ENCODE peak calls at places on chromosomes 2 and 18, in five cellular contexts. One of them, this sample, is unnamed. For H3K36me3, the result is how much of the 10 kb centered on the place peaks cover.

GRCh38 chr2:60172801-60173200 is 380.7 kb downstream of the BCL11A start:
- DNase-seq in transverse colon: no peak
- DNase-seq in stomach: no peak
- DNase-seq in thyroid gland: no peak
- DNase-seq in HCT116: no peak
- DNase-seq in this sample: no peak

GRCh38 chr2:216789088-216789487 is 70.8 kb downstream of the TNP1 start:
- DNase-seq in transverse colon: no peak
- DNase-seq in stomach: no peak
- DNase-seq in thyroid gland: no peak
- DNase-seq in HCT116: no peak
- DNase-seq in this sample: no peak

GRCh38 chr2:240640939-240641338 is 15.7 kb downstream of the GPR35 start:
- DNase-seq in transverse colon: peak
- DNase-seq in stomach: peak
- DNase-seq in thyroid gland: peak
- DNase-seq in HCT116: peak
- DNase-seq in this sample: peak

GRCh38 chr2:127422631-127423475 is 4.6 kb downstream of the PROC start:
- DNase-seq in transverse colon: peak
- DNase-seq in stomach: peak
- DNase-seq in thyroid gland: peak
- DNase-seq in HCT116: no peak
- DNase-seq in this sample: no peak

GRCh38 chr18:25076980-25077780 is 274.8 kb downstream of the ZNF521 start:
- DNase-seq in transverse colon: no peak
- DNase-seq in stomach: no peak
- DNase-seq in thyroid gland: no peak
- DNase-seq in HCT116: no peak
- DNase-seq in this sample: no peak

GRCh38 chr2:182548031-182548950 is 121.5 kb upstream of the PDE1A start:
- DNase-seq in transverse colon: no peak
- DNase-seq in stomach: no peak
- DNase-seq in thyroid gland: no peak
- DNase-seq in HCT116: no peak
- DNase-seq in this sample: no peak

GRCh38 chr18:13608791-13609552 is 117.4 kb downstream of the FAM210A start:
- DNase-seq in transverse colon: no peak
- DNase-seq in stomach: no peak
- DNase-seq in thyroid gland: peak
- DNase-seq in HCT116: no peak
- DNase-seq in this sample: no peak

GRCh38 chr2:128091691-128092050 is 671 bp downstream of the UGGT1 start:
- DNase-seq in transverse colon: peak
- DNase-seq in stomach: no peak
- DNase-seq in thyroid gland: no peak
- DNase-seq in HCT116: no peak
- DNase-seq in this sample: no peak

GRCh38 chr2:190879474-190880373 is 897 bp upstream of the GLS start:
- DNase-seq in transverse colon: no peak
- DNase-seq in stomach: no peak
- DNase-seq in thyroid gland: no peak
- DNase-seq in HCT116: no peak
- DNase-seq in this sample: peak

GRCh38 chr18:63963610-63964256 is 6.1 kb upstream of the SERPINB8 start:
- DNase-seq in transverse colon: peak
- DNase-seq in stomach: peak
- DNase-seq in thyroid gland: peak
- DNase-seq in HCT116: peak
- DNase-seq in this sample: peak

GRCh38 chr18:68735498-68736343 is 20.8 kb upstream of the TMX3 start:
- DNase-seq in transverse colon: no peak
- DNase-seq in stomach: no peak
- DNase-seq in thyroid gland: no peak
- DNase-seq in HCT116: peak
- DNase-seq in this sample: no peak

DNA sequence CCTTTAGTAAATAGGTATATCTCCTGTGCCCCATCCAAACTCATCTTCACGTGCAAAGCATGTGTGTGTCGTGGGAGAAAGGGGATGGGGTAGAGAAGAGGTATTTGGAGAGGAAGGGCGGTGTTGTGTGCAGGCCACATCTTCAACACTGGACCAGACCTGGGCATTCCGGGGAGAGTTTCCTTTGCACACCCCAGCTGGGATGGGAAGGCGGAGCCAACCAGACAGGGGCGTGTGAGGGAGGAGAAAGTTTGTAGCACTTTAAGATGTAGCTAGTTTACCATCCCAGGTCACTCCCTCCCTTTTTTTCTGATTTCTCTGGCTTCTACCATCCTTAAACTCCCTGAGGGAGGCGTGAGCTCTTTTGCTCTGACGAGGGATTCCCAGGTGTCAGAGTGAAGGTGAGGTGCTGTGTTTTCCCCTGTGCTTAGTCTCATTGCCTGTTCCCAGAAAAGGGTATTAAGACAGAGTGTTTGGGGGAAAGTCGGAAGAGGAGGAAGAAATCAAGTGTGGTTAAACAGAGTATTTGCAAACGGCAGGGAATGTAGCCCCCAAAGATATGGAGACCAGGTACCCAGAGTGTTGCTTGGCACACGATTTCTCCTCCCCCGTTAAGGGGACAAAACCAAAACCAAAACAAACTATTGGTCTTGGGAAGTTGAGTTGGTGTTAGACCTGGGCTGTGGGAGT is 1.6 kb downstream of the SETBP1 start:
- DNase-seq in transverse colon: peak
- DNase-seq in stomach: no peak
- DNase-seq in thyroid gland: no peak
- DNase-seq in HCT116: no peak
- DNase-seq in this sample: no peak
- H3K4me3 ChIP-seq in transverse colon: peak
- H3K4me3 ChIP-seq in stomach: peak
- H3K4me3 ChIP-seq in thyroid gland: no peak
- H3K4me3 ChIP-seq in HCT116: no peak
- H3K4me3 ChIP-seq in this sample: no peak

GRCh38 chr2:235447210-235447609 is 46.6 kb upstream of the AGAP1 start:
- DNase-seq in transverse colon: no peak
- DNase-seq in stomach: no peak
- DNase-seq in thyroid gland: no peak
- DNase-seq in HCT116: no peak
- DNase-seq in this sample: no peak
- TF ChIP-seq POLR2A in transverse colon: no peak
- TF ChIP-seq POLR2A in stomach: no peak
- TF ChIP-seq POLR2A in thyroid gland: no peak
- TF ChIP-seq POLR2A in HCT116: no peak
- TF ChIP-seq POLR2A in this sample: no peak

DNA sequence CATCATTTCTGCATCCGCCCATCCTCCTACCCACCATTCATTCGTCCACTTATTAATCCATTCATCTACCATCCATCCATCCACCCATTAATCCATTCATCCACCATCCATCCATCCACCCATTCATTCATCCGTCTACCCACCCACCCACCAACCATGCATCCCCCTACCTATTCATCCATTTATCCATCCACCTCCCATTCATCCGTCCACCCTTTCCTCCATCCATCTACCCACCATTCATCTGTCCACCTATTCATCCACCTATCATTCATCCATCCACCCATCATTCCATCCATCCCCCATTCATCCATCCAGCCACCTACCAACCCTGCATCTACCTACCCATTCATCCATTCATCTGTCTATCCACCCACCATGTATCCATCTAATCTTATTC is 83.5 kb upstream of the MCFD2 start:
- DNase-seq in transverse colon: no peak
- DNase-seq in stomach: no peak
- DNase-seq in thyroid gland: no peak
- DNase-seq in HCT116: no peak
- DNase-seq in this sample: no peak
- H3K36me3 ChIP-seq in transverse colon: under half
- H3K36me3 ChIP-seq in stomach: under half
- H3K36me3 ChIP-seq in thyroid gland: under half
- H3K36me3 ChIP-seq in HCT116: under half
- H3K36me3 ChIP-seq in this sample: under half

GRCh38 chr2:38077431-38077769 is 1.4 kb upstream of the CYP1B1 start:
- DNase-seq in transverse colon: no peak
- DNase-seq in stomach: no peak
- DNase-seq in thyroid gland: no peak
- DNase-seq in HCT116: no peak
- DNase-seq in this sample: no peak
- H3K4me3 ChIP-seq in transverse colon: peak
- H3K4me3 ChIP-seq in stomach: peak
- H3K4me3 ChIP-seq in thyroid gland: peak
- H3K4me3 ChIP-seq in HCT116: peak
- H3K4me3 ChIP-seq in this sample: peak

This sample was measured in body of pancreas.